ENCODE peak calls at places on chromosome 21, in six cellular contexts. One of them, this sample, is unnamed.

GRCh38 chr21:26659181-26659580 is 86.1 kb upstream of the CYYR1 start:
- DNase-seq in OCI-LY7: no peak
- DNase-seq in GM23338: no peak
- DNase-seq in HCT116: no peak
- DNase-seq in GM23248: no peak
- DNase-seq in MM.1S: no peak
- DNase-seq in this sample: no peak

GRCh38 chr21:23968008-23968407 is 1639.3 kb downstream of the MRPL39 start:
- DNase-seq in HCT116: no peak
- DNase-seq in GM23338: no peak
- DNase-seq in MM.1S: no peak
- DNase-seq in OCI-LY7: no peak
- DNase-seq in GM23248: no peak
- DNase-seq in this sample: no peak

GRCh38 chr21:20902998-20903397 is 95.2 kb upstream of the NCAM2 start:
- DNase-seq in MM.1S: no peak
- DNase-seq in GM23338: no peak
- DNase-seq in GM23248: no peak
- DNase-seq in HCT116: no peak
- DNase-seq in OCI-LY7: no peak
- DNase-seq in this sample: no peak

GRCh38 chr21:35933466-35933865 is 126.9 kb downstream of the SETD4 start:
- DNase-seq in GM23338: peak; percentile 52
- DNase-seq in OCI-LY7: peak; percentile 4
- DNase-seq in HCT116: peak; percentile 36
- DNase-seq in GM23248: peak; percentile 94
- DNase-seq in MM.1S: no peak
- DNase-seq in this sample: peak; percentile 59

GRCh38 chr21:32359719-32360260 is 33.0 kb downstream of the URB1 start:
- DNase-seq in GM23248: peak; percentile 31
- DNase-seq in OCI-LY7: peak; percentile 7
- DNase-seq in GM23338: no peak
- DNase-seq in HCT116: peak; percentile 6
- DNase-seq in MM.1S: peak; percentile 56
- DNase-seq in this sample: no peak

GRCh38 chr21:32207096-32207716 is 71.6 kb downstream of the MIS18A start:
- DNase-seq in GM23338: no peak
- DNase-seq in GM23248: no peak
- DNase-seq in OCI-LY7: no peak
- DNase-seq in MM.1S: no peak
- DNase-seq in HCT116: no peak
- DNase-seq in this sample: no peak

GRCh38 chr21:32592929-32593502 is 7.7 kb upstream of the TCP10L start:
- DNase-seq in HCT116: no peak
- DNase-seq in GM23248: no peak
- DNase-seq in OCI-LY7: no peak
- DNase-seq in GM23338: no peak
- DNase-seq in MM.1S: no peak
- DNase-seq in this sample: peak; percentile 33

GRCh38 chr21:23921670-23922418 is 1685.4 kb downstream of the MRPL39 start:
- DNase-seq in GM23338: no peak
- DNase-seq in HCT116: no peak
- DNase-seq in MM.1S: peak; percentile 75
- DNase-seq in OCI-LY7: no peak
- DNase-seq in GM23248: no peak
- DNase-seq in this sample: no peak

GRCh38 chr21:31556662-31557061 is 102.8 kb upstream of the SOD1 start:
- DNase-seq in GM23338: no peak
- DNase-seq in MM.1S: no peak
- DNase-seq in OCI-LY7: no peak
- DNase-seq in GM23248: no peak
- DNase-seq in HCT116: no peak
- DNase-seq in this sample: no peak

GRCh38 chr21:35424122-35424521 is 375.0 kb upstream of the RUNX1 start:
- DNase-seq in OCI-LY7: no peak
- DNase-seq in MM.1S: no peak
- DNase-seq in HCT116: no peak
- DNase-seq in GM23338: no peak
- DNase-seq in GM23248: peak; percentile 18
- DNase-seq in this sample: no peak

GRCh38 chr21:32425628-32426027 is 13.1 kb downstream of the EVA1C start:
- DNase-seq in OCI-LY7: no peak
- DNase-seq in MM.1S: no peak
- DNase-seq in GM23338: no peak
- DNase-seq in HCT116: no peak
- DNase-seq in GM23248: no peak
- DNase-seq in this sample: no peak

GRCh38 chr21:27759091-27759659 is 792.3 kb upstream of the ADAMTS5 start:
- DNase-seq in OCI-LY7: no peak
- DNase-seq in GM23248: peak; percentile 34
- DNase-seq in GM23338: peak; percentile 54
- DNase-seq in HCT116: no peak
- DNase-seq in MM.1S: no peak
- DNase-seq in this sample: peak; percentile 31

GRCh38 chr21:35048183-35048601 is 910 bp downstream of the RUNX1 start:
- DNase-seq in MM.1S: peak; percentile 66
- DNase-seq in GM23248: peak; percentile 36
- DNase-seq in HCT116: no peak
- DNase-seq in GM23338: no peak
- DNase-seq in OCI-LY7: peak; percentile 58
- DNase-seq in this sample: peak; percentile 19

GRCh38 chr21:18951291-18952038 is 547.9 kb upstream of the TMPRSS15 start:
- DNase-seq in MM.1S: peak; percentile 69
- DNase-seq in HCT116: no peak
- DNase-seq in GM23338: peak; percentile 93
- DNase-seq in GM23248: no peak
- DNase-seq in OCI-LY7: peak; percentile 14
- DNase-seq in this sample: peak; percentile 60

GRCh38 chr21:26546698-26547097 is 26.4 kb downstream of the CYYR1 start:
- DNase-seq in HCT116: no peak
- DNase-seq in MM.1S: no peak
- DNase-seq in GM23248: no peak
- DNase-seq in GM23338: no peak
- DNase-seq in OCI-LY7: no peak
- DNase-seq in this sample: no peak

GRCh38 chr21:43851593-43851992 is 13.4 kb upstream of the AGPAT3 start:
- DNase-seq in GM23248: no peak
- DNase-seq in OCI-LY7: no peak
- DNase-seq in HCT116: no peak
- DNase-seq in MM.1S: no peak
- DNase-seq in GM23338: no peak
- DNase-seq in this sample: no peak

GRCh38 chr21:26756491-26757159 is 88.6 kb downstream of the ADAMTS1 start:
- DNase-seq in OCI-LY7: no peak
- DNase-seq in GM23338: no peak
- DNase-seq in MM.1S: no peak
- DNase-seq in HCT116: no peak
- DNase-seq in GM23248: peak; percentile 75
- DNase-seq in this sample: no peak

GRCh38 chr21:35208810-35209517 is 159.9 kb upstream of the RUNX1 start:
- DNase-seq in GM23338: no peak
- DNase-seq in OCI-LY7: no peak
- DNase-seq in HCT116: no peak
- DNase-seq in GM23248: peak; percentile 28
- DNase-seq in MM.1S: no peak
- DNase-seq in this sample: no peak

GRCh38 chr21:20276377-20276776 is 721.8 kb upstream of the NCAM2 start:
- DNase-seq in HCT116: no peak
- DNase-seq in MM.1S: no peak
- DNase-seq in OCI-LY7: no peak
- DNase-seq in GM23248: no peak
- DNase-seq in GM23338: peak; percentile 46
- DNase-seq in this sample: no peak

GRCh38 chr21:28436286-28436932 is 556.3 kb downstream of the LTN1 start:
- DNase-seq in GM23248: peak; percentile 81
- DNase-seq in MM.1S: no peak
- DNase-seq in HCT116: no peak
- DNase-seq in OCI-LY7: no peak
- DNase-seq in GM23338: no peak
- DNase-seq in this sample: peak; percentile 45

GRCh38 chr21:19683492-19683891 is 1279.9 kb upstream of the TMPRSS15 start:
- DNase-seq in GM23248: no peak
- DNase-seq in OCI-LY7: no peak
- DNase-seq in MM.1S: peak; percentile 28
- DNase-seq in GM23338: no peak
- DNase-seq in HCT116: no peak
- DNase-seq in this sample: no peak

GRCh38 chr21:35222541-35222941 is 173.4 kb upstream of the RUNX1 start:
- DNase-seq in HCT116: no peak
- DNase-seq in OCI-LY7: peak; percentile 36
- DNase-seq in GM23248: peak; percentile 30
- DNase-seq in MM.1S: peak; percentile 94
- DNase-seq in GM23338: no peak
- DNase-seq in this sample: no peak

GRCh38 chr21:20272791-20273362 is 725.3 kb upstream of the NCAM2 start:
- DNase-seq in OCI-LY7: no peak
- DNase-seq in MM.1S: no peak
- DNase-seq in GM23338: no peak
- DNase-seq in GM23248: no peak
- DNase-seq in HCT116: no peak
- DNase-seq in this sample: no peak

GRCh38 chr21:31879251-31879650 is 6.4 kb downstream of the HUNK start:
- DNase-seq in OCI-LY7: no peak
- DNase-seq in HCT116: no peak
- DNase-seq in GM23248: no peak
- DNase-seq in MM.1S: no peak
- DNase-seq in GM23338: no peak
- DNase-seq in this sample: no peak

GRCh38 chr21:35697321-35697808 is 363.0 kb downstream of the SETD4 start:
- DNase-seq in MM.1S: peak; percentile 93
- DNase-seq in GM23338: no peak
- DNase-seq in OCI-LY7: no peak
- DNase-seq in HCT116: no peak
- DNase-seq in GM23248: peak; percentile 5
- DNase-seq in this sample: peak; percentile 48

GRCh38 chr21:35179990-35180557 is 131.0 kb upstream of the RUNX1 start:
- DNase-seq in GM23248: peak; percentile 62
- DNase-seq in GM23338: no peak
- DNase-seq in HCT116: no peak
- DNase-seq in OCI-LY7: no peak
- DNase-seq in MM.1S: no peak
- DNase-seq in this sample: no peak

GRCh38 chr21:25220169-25220568 is 387.1 kb downstream of the MRPL39 start:
- DNase-seq in MM.1S: no peak
- DNase-seq in HCT116: no peak
- DNase-seq in GM23248: no peak
- DNase-seq in GM23338: no peak
- DNase-seq in OCI-LY7: no peak
- DNase-seq in this sample: no peak

GRCh38 chr21:31731112-31731801 is 661 bp downstream of the SCAF4 start:
- DNase-seq in OCI-LY7: peak; percentile 71
- DNase-seq in MM.1S: peak; percentile 69
- DNase-seq in GM23338: peak; percentile 62
- DNase-seq in GM23248: peak; percentile 74
- DNase-seq in HCT116: no peak
- DNase-seq in this sample: peak; percentile 87

GRCh38 chr21:43805275-43805800 is 16.0 kb downstream of the RRP1 start:
- DNase-seq in HCT116: no peak
- DNase-seq in GM23338: no peak
- DNase-seq in OCI-LY7: peak; percentile 96
- DNase-seq in GM23248: no peak
- DNase-seq in MM.1S: no peak
- DNase-seq in this sample: no peak

DNA sequence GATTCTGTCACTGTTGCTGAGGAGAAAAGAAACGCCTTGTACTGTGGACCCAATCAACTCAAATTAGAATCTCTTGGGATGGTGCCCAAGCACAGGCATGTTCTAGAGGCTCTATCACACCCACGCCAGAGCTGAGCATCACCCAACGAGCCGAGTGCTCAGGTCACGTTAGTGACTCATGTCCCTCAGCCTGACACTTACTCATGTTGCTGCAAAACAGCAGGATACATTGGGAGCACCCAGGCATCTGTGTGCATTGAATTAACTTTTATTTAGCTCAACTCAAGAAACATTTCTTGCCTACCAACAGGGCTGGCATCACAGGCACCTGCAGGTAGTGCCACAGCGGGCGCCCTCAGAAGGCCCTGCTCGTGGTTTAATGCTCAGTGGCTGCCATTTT is 149.8 kb downstream of the ETS2 start:
- DNase-seq in HCT116: no peak
- DNase-seq in GM23338: no peak
- DNase-seq in GM23248: peak; percentile 90
- DNase-seq in MM.1S: no peak
- DNase-seq in OCI-LY7: no peak
- DNase-seq in this sample: peak; percentile 42
- TF ChIP-seq EZH2phosphoT487 in HCT116: no peak
- TF ChIP-seq EZH2phosphoT487 in GM23338: no peak
- TF ChIP-seq EZH2phosphoT487 in GM23248: no peak
- TF ChIP-seq EZH2phosphoT487 in MM.1S: no peak
- TF ChIP-seq EZH2phosphoT487 in OCI-LY7: no peak
- TF ChIP-seq EZH2phosphoT487 in this sample: no peak

DNA sequence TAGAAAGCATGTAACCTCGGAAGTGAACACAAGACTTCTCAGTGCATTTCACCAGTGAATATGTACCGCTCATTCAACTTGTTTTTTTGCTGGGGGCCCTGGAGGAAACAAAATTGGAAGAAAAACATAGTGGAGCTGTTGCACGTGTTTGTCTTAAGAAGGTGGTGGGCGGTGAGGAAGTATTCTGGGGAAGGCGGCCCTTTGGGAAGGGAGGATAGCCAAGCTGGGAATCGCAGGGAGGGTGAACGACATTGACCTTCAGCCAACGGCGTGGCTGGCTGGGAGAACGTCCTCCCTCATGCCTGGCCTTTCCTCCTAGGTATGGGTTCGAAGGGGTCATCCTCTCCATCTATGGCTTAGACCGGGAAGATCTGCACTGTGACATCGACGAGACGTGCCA is 19.4 kb downstream of the TFF3 start:
- DNase-seq in GM23338: no peak
- DNase-seq in HCT116: no peak
- DNase-seq in MM.1S: no peak
- DNase-seq in GM23248: no peak
- DNase-seq in OCI-LY7: no peak
- DNase-seq in this sample: no peak
- H3K4me3 ChIP-seq in GM23338: no peak overlapping the region
- H3K4me3 ChIP-seq in HCT116: no peak overlapping the region
- H3K4me3 ChIP-seq in MM.1S: no peak overlapping the region
- H3K4me3 ChIP-seq in GM23248: no peak overlapping the region
- H3K4me3 ChIP-seq in OCI-LY7: no peak overlapping the region
- H3K4me3 ChIP-seq in this sample: no peak overlapping the region

GRCh38 chr21:38820471-38821239 is 14.9 kb downstream of the ETS2 start:
- DNase-seq in MM.1S: no peak
- DNase-seq in HCT116: no peak
- DNase-seq in GM23248: no peak
- DNase-seq in OCI-LY7: no peak
- DNase-seq in GM23338: no peak
- DNase-seq in this sample: no peak
- TF ChIP-seq EZH2phosphoT487 in MM.1S: no peak
- TF ChIP-seq EZH2phosphoT487 in HCT116: no peak
- TF ChIP-seq EZH2phosphoT487 in GM23248: no peak
- TF ChIP-seq EZH2phosphoT487 in OCI-LY7: no peak
- TF ChIP-seq EZH2phosphoT487 in GM23338: no peak
- TF ChIP-seq EZH2phosphoT487 in this sample: no peak

GRCh38 chr21:33937146-33937545 is 21.5 kb upstream of the ATP5PO start:
- DNase-seq in HCT116: no peak
- DNase-seq in GM23248: no peak
- DNase-seq in GM23338: no peak
- DNase-seq in OCI-LY7: no peak
- DNase-seq in MM.1S: no peak
- DNase-seq in this sample: no peak
- H3K4me3 ChIP-seq in HCT116: no peak overlapping the region
- H3K4me3 ChIP-seq in GM23248: no peak overlapping the region
- H3K4me3 ChIP-seq in GM23338: no peak overlapping the region
- H3K4me3 ChIP-seq in OCI-LY7: no peak overlapping the region
- H3K4me3 ChIP-seq in MM.1S: no peak overlapping the region
- H3K4me3 ChIP-seq in this sample: no peak overlapping the region

This sample was measured in hepatocyte.